ENCODE peak calls at places on chromosomes 6 and 20, in eight cellular contexts. F, E, K, G, L, R, J and M are unnamed samples.
A peak's percentile ranks its signal among the peaks of the same experiment; 100 is the strongest.

GRCh38 chr6:34238507-34239239 is 2.0 kb downstream of the HMGA1 start:
- DNase-seq in E (no peak), R (no peak), K (no peak), F (no peak), G (no peak), L (no peak), J (no peak), M (no peak)

GRCh38 chr6:130206474-130206873 is 16.3 kb downstream of the SAMD3 start:
- DNase-seq in L (no peak), R (no peak), E (no peak), K (no peak), F (no peak), G (no peak), J (no peak), M (no peak)

GRCh38 chr6:108914235-108915022 is 66.2 kb downstream of the ARMC2 start:
- DNase-seq in G (peak; percentile 37), L (no peak), J (peak; percentile 38), F (peak; percentile 22), E (no peak), K (no peak), R (no peak), M (no peak)

GRCh38 chr6:159044899-159045727 is at the start of gene TAGAP:
- DNase-seq in G (peak; percentile 83), F (peak; percentile 95), J (no peak), E (peak; percentile 86), K (no peak), R (peak; percentile 9), L (no peak), M (no peak)

GRCh38 chr20:47854687-47855212 is 69.5 kb upstream of the SULF2 start:
- DNase-seq in L (peak; percentile 47), J (peak; percentile 79), K (no peak), F (peak; percentile 7), E (no peak), R (peak; percentile 55), G (no peak), M (no peak)

GRCh38 chr6:113073611-113074191 is 726.6 kb downstream of the RFPL4B start:
- DNase-seq in L (peak; percentile 83), R (no peak), E (no peak), K (no peak), F (no peak), G (no peak), J (peak; percentile 63), M (no peak)

GRCh38 chr6:63464060-63464459 is 108.2 kb upstream of the LOC128125822 start:
- DNase-seq in L (no peak), J (no peak), E (no peak), R (no peak), G (no peak), F (no peak), K (no peak), M (no peak)

GRCh38 chr20:63369724-63370622 is 8.8 kb upstream of the CHRNA4 start:
- DNase-seq in E (no peak), K (no peak), F (no peak), R (no peak), J (no peak), G (no peak), L (no peak), M (no peak)

GRCh38 chr20:34971038-34971872 is 15.6 kb downstream of the MYH7B start:
- DNase-seq in G (no peak), F (no peak), J (no peak), K (no peak), E (no peak), R (no peak), L (no peak), M (no peak)

GRCh38 chr20:50054626-50055511 is 58.1 kb downstream of the UBE2V1 start:
- DNase-seq in L (peak; percentile 32), E (no peak), F (no peak), G (no peak), K (no peak), J (peak; percentile 87), R (no peak), M (no peak)

GRCh38 chr20:17226410-17227198 is at the start of gene PCSK2:
- DNase-seq in F (no peak), J (peak; percentile 60), R (peak; percentile 24), G (no peak), K (no peak), L (peak; percentile 34), E (no peak), M (peak; percentile 98)

GRCh38 chr20:46681032-46681854 is 8.0 kb downstream of the TP53RK start:
- DNase-seq in G (peak; percentile 38), E (peak; percentile 44), J (peak; percentile 71), K (peak; percentile 76), F (peak; percentile 66), L (no peak), R (peak; percentile 53), M (peak; percentile 66)

GRCh38 chr6:11785953-11786579 is 7.5 kb upstream of the ADTRP start:
- DNase-seq in G (no peak), F (no peak), E (no peak), K (no peak), L (no peak), R (no peak), J (no peak), M (no peak)

GRCh38 chr6:1363298-1363697 is 26.1 kb upstream of the FOXF2 start:
- DNase-seq in G (no peak), K (no peak), L (no peak), J (no peak), E (no peak), F (no peak), R (no peak), M (no peak)

GRCh38 chr20:49831022-49831769 is 18.6 kb downstream of the SLC9A8 start:
- DNase-seq in J (peak; percentile 87), K (no peak), E (no peak), L (no peak), F (no peak), G (no peak), R (peak; percentile 18), M (no peak)

GRCh38 chr20:39893013-39893685 is 795.9 kb downstream of the MAFB start:
- DNase-seq in L (peak; percentile 82), J (no peak), G (no peak), E (no peak), K (no peak), F (no peak), R (peak; percentile 91), M (no peak)

GRCh38 chr6:46501136-46502089 is 10.2 kb upstream of the RCAN2 start:
- DNase-seq in L (no peak), R (peak; percentile 29), K (no peak), J (no peak), G (no peak), E (no peak), F (no peak), M (no peak)

GRCh38 chr6:53770690-53771320 is 24.0 kb upstream of the LRRC1 start:
- DNase-seq in J (peak; percentile 36), F (no peak), K (no peak), G (no peak), E (no peak), L (peak; percentile 57), R (no peak), M (no peak)

GRCh38 chr20:47857142-47857993 is 72.1 kb upstream of the SULF2 start:
- DNase-seq in G (no peak), K (no peak), F (no peak), L (peak; percentile 84), R (no peak), E (no peak), J (peak; percentile 67), M (no peak)

GRCh38 chr6:4820704-4821276 is 44.6 kb downstream of the CDYL start:
- DNase-seq in G (no peak), L (peak; percentile 47), F (no peak), E (no peak), K (no peak), J (peak; percentile 34), R (no peak), M (no peak)

GRCh38 chr6:126718600-126719327 is 378.8 kb downstream of the CENPW start:
- DNase-seq in L (no peak), F (no peak), R (no peak), G (no peak), J (no peak), K (no peak), E (no peak), M (no peak)

GRCh38 chr6:119022796-119023195 is 55.7 kb downstream of the FAM184A start:
- DNase-seq in R (no peak), J (no peak), L (no peak), E (no peak), F (no peak), K (no peak), G (no peak), M (no peak)

GRCh38 chr6:101830501-101831031 is 437.1 kb downstream of the GRIK2 start:
- DNase-seq in F (no peak), J (peak; percentile 20), G (no peak), L (peak; percentile 86), K (no peak), E (no peak), R (peak; percentile 21), M (no peak)

GRCh38 chr20:61605283-61605682 is 353.2 kb downstream of the CDH4 start:
- DNase-seq in J (no peak), K (no peak), E (no peak), G (no peak), L (no peak), F (no peak), R (no peak), M (no peak)

GRCh38 chr6:3351105-3351676 is 92.4 kb downstream of the PSMG4 start:
- DNase-seq in G (no peak), R (no peak), K (no peak), E (no peak), J (no peak), L (peak; percentile 52), F (no peak), M (peak; percentile 85)

GRCh38 chr20:35776513-35777101 is 4.8 kb downstream of the PHF20 start:
- DNase-seq in L (peak; percentile 33), K (peak; percentile 43), J (peak; percentile 80), R (peak; percentile 52), G (no peak), E (no peak), F (no peak), M (peak; percentile 2)